ENCODE peak calls at places on chromosomes 12 and 14, in eight cellular contexts. C, F, D, O, K, A, Y and G are unnamed samples.

GRCh38 chr14:36317650-36318049 is 2.8 kb downstream of the MBIP start:
- DNase-seq in C (no peak), F (no peak), D (no peak), O (no peak), K (no peak), A (peak), Y (peak), G (no peak)

GRCh38 chr12:104695453-104696148 is 238.9 kb downstream of the CHST11 start:
- DNase-seq in C (no peak), F (peak), D (no peak), O (peak), K (no peak), A (no peak), Y (peak), G (no peak)

GRCh38 chr14:93959239-93960107 is 16.9 kb downstream of the ASB2 start:
- DNase-seq in C (no peak), F (peak), D (peak), O (peak), K (no peak), A (no peak), Y (peak), G (peak)

GRCh38 chr14:81831128-81831815 is 297.6 kb upstream of the SEL1L start:
- DNase-seq in C (no peak), F (no peak), D (no peak), O (no peak), K (peak), A (no peak), Y (peak), G (no peak)

GRCh38 chr12:48183091-48183875 is at the start of gene CCDC184:
- DNase-seq in C (peak), F (peak), D (peak), O (peak), K (peak), A (peak), Y (peak), G (no peak)

GRCh38 chr14:105091335-105092123 is 26.3 kb upstream of the GPR132 start:
- DNase-seq in C (no peak), F (peak), D (no peak), O (no peak), K (no peak), A (no peak), Y (no peak), G (no peak)

GRCh38 chr12:40178701-40179100 is 46.1 kb upstream of the LRRK2 start:
- DNase-seq in C (no peak), F (no peak), D (no peak), O (no peak), K (no peak), A (no peak), Y (no peak), G (no peak)

GRCh38 chr14:104548802-104549535 is 30.6 kb upstream of the C14orf180 start:
- DNase-seq in C (no peak), F (no peak), D (no peak), O (no peak), K (no peak), A (no peak), Y (no peak), G (no peak)

GRCh38 chr14:93742761-93743160 is 45.5 kb downstream of the PRIMA1 start:
- DNase-seq in C (no peak), F (no peak), D (no peak), O (no peak), K (no peak), A (no peak), Y (no peak), G (no peak)

GRCh38 chr12:26648584-26648983 is 184.4 kb downstream of the ITPR2 start:
- DNase-seq in C (no peak), F (peak), D (no peak), O (no peak), K (no peak), A (no peak), Y (peak), G (no peak)